ENCODE peak calls at places on chromosomes 1 and 21, in seven cellular contexts. A is lower lobe of right lung, C is kidney epithelial cell, U is neural crest cell, B is cardiac fibroblast, L is RWPE1, F is foreskin fibroblast. Z is an unnamed sample.

GRCh38 chr1:12251442-12251841 is 21.6 kb downstream of the VPS13D start:
- DNase-seq in L (no peak), C (no peak), B (peak), U (no peak), A (no peak), F (peak), Z (no peak)

GRCh38 chr1:2528966-2529750 is 905 bp downstream of the HES5 start:
- DNase-seq in U (peak), L (no peak), C (no peak), A (no peak), B (no peak), F (no peak), Z (no peak)

GRCh38 chr1:212428496-212428895 is 4.2 kb upstream of the NENF start:
- DNase-seq in F (no peak), B (no peak), A (no peak), L (no peak), U (no peak), C (no peak), Z (no peak)

GRCh38 chr1:201062511-201063189 is 39.1 kb upstream of the KIF21B start:
- DNase-seq in F (no peak), U (no peak), C (no peak), B (no peak), L (no peak), A (no peak), Z (no peak)

GRCh38 chr1:39981957-39982356 is 27.0 kb downstream of the MFSD2A start:
- DNase-seq in F (peak), U (no peak), C (peak), A (no peak), L (peak), B (peak), Z (peak)

GRCh38 chr1:43851561-43852338 is 81.9 kb upstream of the ARTN start:
- DNase-seq in U (no peak), C (no peak), B (no peak), F (no peak), A (no peak), L (no peak), Z (no peak)

GRCh38 chr1:18922319-18922726 is 20.0 kb upstream of the ALDH4A1 start:
- DNase-seq in L (no peak), F (peak), C (no peak), U (no peak), A (peak), B (peak), Z (no peak)

GRCh38 chr1:157403203-157403602 is 149.1 kb downstream of the FCRL5 start:
- DNase-seq in U (no peak), L (peak), C (no peak), B (no peak), F (no peak), A (no peak), Z (no peak)

GRCh38 chr1:155277896-155278688 is 829 bp downstream of the HCN3 start:
- DNase-seq in F (no peak), U (peak), B (peak), A (peak), L (peak), C (no peak), Z (no peak)

GRCh38 chr21:38821959-38822682 is 16.4 kb downstream of the ETS2 start:
- DNase-seq in C (no peak), A (no peak), B (no peak), L (no peak), U (no peak), F (no peak), Z (no peak)

GRCh38 chr1:81113688-81114087 is 687.0 kb upstream of the ADGRL2 start:
- DNase-seq in F (no peak), L (peak), B (peak), U (no peak), C (no peak), A (no peak), Z (peak)

GRCh38 chr21:32322103-32322502 is 23.4 kb downstream of the MRAP start:
- DNase-seq in F (no peak), A (no peak), C (no peak), U (no peak), B (no peak), L (no peak), Z (no peak)

GRCh38 chr1:160171352-160171751 is 19.0 kb upstream of the CASQ1 start:
- DNase-seq in L (peak), B (peak), C (no peak), U (no peak), A (no peak), F (peak), Z (no peak)

GRCh38 chr1:103341377-103341880 is 184.1 kb upstream of the RNPC3 start:
- DNase-seq in C (no peak), L (no peak), A (no peak), F (no peak), B (no peak), U (no peak), Z (no peak)

GRCh38 chr1:155127105-155127671 is 488 bp upstream of the EFNA1 start:
- DNase-seq in A (peak), F (peak), L (no peak), U (peak), C (peak), B (peak), Z (no peak)

GRCh38 chr1:2344121-2344681 is 47.2 kb downstream of the MORN1 start:
- DNase-seq in U (no peak), A (peak), F (no peak), B (no peak), L (peak), C (no peak), Z (no peak)

GRCh38 chr21:17900990-17901385 is 81.8 kb upstream of the C21orf91 start:
- DNase-seq in F (no peak), C (no peak), B (no peak), L (no peak), U (no peak), A (no peak), Z (no peak)

GRCh38 chr21:17901458-17902092 is 82.4 kb upstream of the C21orf91 start:
- DNase-seq in A (no peak), L (no peak), C (no peak), F (no peak), B (peak), U (no peak), Z (no peak)

GRCh38 chr21:17903929-17904639 is 84.9 kb upstream of the C21orf91 start:
- DNase-seq in C (no peak), A (no peak), F (no peak), L (no peak), U (no peak), B (no peak), Z (no peak)

GRCh38 chr21:17903029-17903806 is 84.1 kb upstream of the C21orf91 start:
- DNase-seq in U (no peak), A (no peak), L (peak), B (peak), C (no peak), F (no peak), Z (no peak)

GRCh38 chr21:17900281-17900989 is 81.3 kb upstream of the C21orf91 start:
- DNase-seq in A (no peak), L (no peak), C (no peak), B (no peak), F (no peak), U (no peak), Z (no peak)
- TF ChIP-seq CTCF in A (no peak), L (no peak), C (no peak), B (no peak), F (no peak), U (no peak), Z (no peak)

GRCh38 chr1:112603541-112603940 is 15.4 kb downstream of the ST7L start:
- DNase-seq in B (no peak), A (no peak), U (no peak), L (no peak), C (no peak), F (no peak), Z (no peak)
- TF ChIP-seq CTCF in B (no peak), A (no peak), U (no peak), L (no peak), C (no peak), F (no peak), Z (no peak)

GRCh38 chr1:48817505-48818114 is 40.9 kb upstream of the BEND5 start:
- DNase-seq in A (peak), F (peak), C (no peak), L (peak), B (peak), U (peak), Z (no peak)
- TF ChIP-seq CTCF in A (peak), F (peak), C (peak), L (peak), B (peak), U (peak), Z (peak)

GRCh38 chr1:94463765-94464330 is 45.7 kb downstream of the ABCD3 start:
- DNase-seq in F (peak), L (peak), A (no peak), C (peak), U (no peak), B (peak), Z (no peak)
- TF ChIP-seq CTCF in F (peak), L (peak), A (peak), C (peak), U (no peak), B (peak), Z (peak)

GRCh38 chr1:223129229-223129851 is 13.7 kb downstream of the TLR5 start:
- DNase-seq in A (peak), C (no peak), B (peak), L (peak), F (peak), U (peak), Z (no peak)
- TF ChIP-seq CTCF in A (peak), C (peak), B (peak), L (peak), F (peak), U (peak), Z (peak)